ENCODE peak calls at places on chromosomes 7 and 10, in four cellular contexts. F is K562, C is HepG2, B is Panc1. K is an unnamed sample.

GRCh38 chr7:30968294-30968693 is 4.5 kb downstream of the GHRHR start:
- DNase-seq in F (no peak), C (no peak), B (no peak), K (no peak)

GRCh38 chr10:104080762-104081161 is 4.9 kb downstream of the COL17A1 start:
- DNase-seq in C (peak), B (no peak), F (peak), K (peak)

GRCh38 chr7:191105-192034 is 1.0 kb upstream of the FAM20C start:
- DNase-seq in C (no peak), B (no peak), F (no peak), K (peak)

GRCh38 chr10:104614245-104614831 is 26.8 kb upstream of the SORCS3 start:
- DNase-seq in C (peak), B (no peak), F (peak), K (peak)

GRCh38 chr7:44142028-44142427 is 896 bp upstream of the MYL7 start:
- DNase-seq in F (no peak), C (no peak), B (no peak), K (no peak)

GRCh38 chr10:131792809-131793208 is 108.0 kb upstream of the PPP2R2D start:
- DNase-seq in F (no peak), B (no peak), C (no peak), K (no peak)

GRCh38 chr7:98603010-98603777 is 13.9 kb upstream of the NPTX2 start:
- DNase-seq in F (no peak), B (no peak), C (no peak), K (no peak)

GRCh38 chr7:151275813-151276577 is 27.5 kb upstream of the SMARCD3 start:
- DNase-seq in C (no peak), F (no peak), B (no peak), K (no peak)

GRCh38 chr7:143458263-143458662 is 15.0 kb downstream of the TAS2R60 start:
- DNase-seq in B (no peak), F (no peak), C (no peak), K (no peak)

GRCh38 chr7:36165059-36165458 is 12.0 kb downstream of the EEPD1 start:
- DNase-seq in F (no peak), B (no peak), C (peak), K (no peak)
- TF ChIP-seq TCF7L2 in F (no peak), B (no peak), C (no peak), K (no peak)

DNA sequence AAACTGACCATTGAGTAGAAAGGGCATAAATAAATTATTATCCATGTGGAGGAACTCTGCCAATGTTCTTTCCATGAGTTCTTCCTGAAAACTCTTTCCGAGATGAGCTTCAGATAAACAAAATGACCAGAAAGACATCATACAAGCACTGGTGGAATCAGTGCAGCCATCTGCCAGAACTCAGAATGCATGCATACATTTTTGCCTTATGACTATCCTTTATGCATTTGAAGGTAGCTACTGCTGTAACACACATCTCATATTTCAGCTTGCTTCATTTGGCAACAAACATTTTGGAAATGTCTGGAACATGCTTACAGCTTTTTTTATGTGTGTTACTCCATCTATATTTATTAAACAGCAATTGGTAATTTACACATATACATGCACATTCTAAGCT is 448.9 kb downstream of the PLXDC2 start:
- DNase-seq in F (no peak), C (no peak), B (no peak), K (no peak)
- TF ChIP-seq TCF7L2 in F (no peak), C (no peak), B (no peak), K (no peak)

GRCh38 chr10:101879456-101880189 is 36.0 kb upstream of the KCNIP2 start:
- DNase-seq in B (no peak), C (no peak), F (no peak), K (no peak)
- TF ChIP-seq TCF7L2 in B (no peak), C (no peak), F (no peak), K (no peak)

GRCh38 chr10:45243261-45243660 is 72.1 kb downstream of the OR13A1 start:
- DNase-seq in B (no peak), C (no peak), F (no peak), K (no peak)

GRCh38 chr10:45238896-45239295 is 76.5 kb downstream of the OR13A1 start:
- DNase-seq in B (no peak), C (no peak), F (no peak), K (no peak)

GRCh38 chr10:45246522-45246921 is 68.9 kb downstream of the OR13A1 start:
- DNase-seq in F (no peak), C (no peak), B (no peak), K (no peak)

GRCh38 chr10:45239642-45240041 is 75.8 kb downstream of the OR13A1 start:
- DNase-seq in B (no peak), F (no peak), C (no peak), K (no peak)

DNA sequence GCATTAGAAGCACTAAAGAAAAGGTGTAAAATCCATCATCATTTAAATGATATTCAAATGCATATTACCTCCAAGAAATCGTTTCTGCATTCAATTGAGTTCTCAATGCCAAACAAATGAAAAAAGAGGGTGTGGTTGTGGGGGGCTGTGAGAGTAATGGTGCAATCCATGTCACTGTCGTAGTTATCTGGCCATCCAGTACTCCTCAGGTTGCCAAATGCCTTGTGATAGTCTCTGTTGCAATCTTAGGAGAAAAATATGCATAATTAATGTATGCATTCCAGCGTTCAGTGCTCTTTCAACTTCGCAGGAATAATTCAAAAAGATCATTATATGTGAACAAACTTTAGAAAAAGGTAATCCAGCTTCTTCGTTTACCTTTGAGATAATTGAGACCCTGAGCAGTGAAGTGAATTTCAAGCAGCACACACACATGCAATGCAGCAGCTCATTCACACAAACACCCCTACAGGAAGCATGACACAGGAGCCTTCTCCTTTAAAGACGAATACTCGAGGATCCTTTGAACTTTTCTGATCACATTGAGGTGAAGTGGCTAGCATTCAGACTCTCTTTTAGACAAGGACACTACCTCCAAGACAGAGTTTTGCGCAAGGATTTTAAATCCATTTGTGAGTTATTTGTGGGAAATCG is 73.4 kb downstream of the OR13A1 start:
- DNase-seq in B (no peak), F (no peak), C (no peak), K (no peak)
- TF ChIP-seq TCF7L2 in B (no peak), F (no peak), C (no peak), K (no peak)